ENCODE peak calls at places on chromosomes 13 and 19, in nine cellular contexts. Z is right lobe of liver, Y is breast epithelium, O is IMR-90, F is PC-9, B is lower lobe of right lung, P is suprapubic skin, R is cardiac muscle cell, M is esophagus squamous epithelium. C is an unnamed sample.

GRCh38 chr13:33206425-33206824 is 79.1 kb downstream of the STARD13 start:
- DNase-seq in Z (no peak), Y (no peak), O (peak; percentile 76), F (no peak), B (no peak), P (no peak), R (no peak), M (no peak), C (no peak)

GRCh38 chr13:70842062-70842644 is 733.9 kb upstream of the KLHL1 start:
- DNase-seq in Z (no peak), Y (no peak), O (no peak), F (no peak), B (no peak), P (no peak), R (no peak), M (no peak), C (no peak)

GRCh38 chr13:50080158-50080855 is 65.1 kb downstream of the KCNRG start:
- DNase-seq in Z (no peak), Y (no peak), O (peak; percentile 52), F (peak; percentile 12), B (no peak), P (no peak), R (peak; percentile 63), M (no peak), C (no peak)

GRCh38 chr13:40026741-40027140 is 371.3 kb downstream of the COG6 start:
- DNase-seq in Z (no peak), Y (no peak), O (no peak), F (no peak), B (no peak), P (no peak), R (no peak), M (no peak), C (no peak)

GRCh38 chr13:102235689-102236088 is 166.2 kb downstream of the FGF14 start:
- DNase-seq in Z (peak; percentile 19), Y (no peak), O (no peak), F (no peak), B (no peak), P (no peak), R (no peak), M (no peak), C (no peak)

GRCh38 chr13:30352121-30352520 is 44.8 kb upstream of the KATNAL1 start:
- DNase-seq in Z (no peak), Y (no peak), O (no peak), F (no peak), B (no peak), P (no peak), R (no peak), M (no peak), C (no peak)

GRCh38 chr19:8988204-8988603 is 22.0 kb downstream of the MUC16 start:
- DNase-seq in Z (no peak), Y (no peak), O (no peak), F (no peak), B (no peak), P (no peak), R (no peak), M (no peak), C (no peak)

GRCh38 chr19:8575467-8575997 is 1.7 kb downstream of the MYO1F start:
- DNase-seq in Z (no peak), Y (no peak), O (peak; percentile 35), F (peak; percentile 22), B (no peak), P (no peak), R (peak; percentile 53), M (no peak), C (no peak)

GRCh38 chr13:102555914-102556553 is 40.8 kb upstream of the TPP2 start:
- DNase-seq in Z (no peak), Y (no peak), O (peak; percentile 26), F (peak; percentile 6), B (no peak), P (no peak), R (peak; percentile 47), M (no peak), C (no peak)

GRCh38 chr19:13056052-13056660 is 46.5 kb downstream of the LYL1 start:
- DNase-seq in Z (no peak), Y (peak; percentile 79), O (peak; percentile 71), F (peak; percentile 77), B (peak; percentile 92), P (peak; percentile 89), R (peak; percentile 86), M (no peak), C (peak; percentile 57)

GRCh38 chr13:36297259-36297599 is 385 bp downstream of the CCDC169 start:
- DNase-seq in Z (no peak), Y (no peak), O (peak; percentile 25), F (no peak), B (no peak), P (no peak), R (peak; percentile 45), M (no peak), C (no peak)

GRCh38 chr19:50036905-50037304 is 11.1 kb downstream of the ZNF473 start:
- DNase-seq in Z (no peak), Y (no peak), O (no peak), F (no peak), B (no peak), P (no peak), R (no peak), M (no peak), C (no peak)

GRCh38 chr13:103839460-103839859 is 773.2 kb upstream of the SLC10A2 start:
- DNase-seq in Z (no peak), Y (no peak), O (no peak), F (no peak), B (no peak), P (no peak), R (no peak), M (no peak), C (no peak)

GRCh38 chr19:41998246-41999020 is 4.4 kb upstream of the ATP1A3 start:
- DNase-seq in Z (no peak), Y (no peak), O (peak; percentile 39), F (peak; percentile 49), B (no peak), P (no peak), R (peak; percentile 45), M (no peak), C (no peak)

GRCh38 chr19:19202707-19203011 is 555 bp downstream of the NR2C2AP start:
- DNase-seq in Z (no peak), Y (no peak), O (no peak), F (no peak), B (no peak), P (no peak), R (no peak), M (no peak), C (no peak)

GRCh38 chr19:32350492-32350891 is 5.1 kb downstream of the ZNF507 start:
- DNase-seq in Z (no peak), Y (no peak), O (no peak), F (no peak), B (no peak), P (no peak), R (no peak), M (no peak), C (no peak)

GRCh38 chr19:18948976-18949356 is 7.9 kb upstream of the HOMER3 start:
- DNase-seq in Z (no peak), Y (no peak), O (no peak), F (no peak), B (no peak), P (no peak), R (no peak), M (no peak), C (no peak)

GRCh38 chr19:7149956-7150705 is 80.6 kb downstream of the ZNF557 start:
- DNase-seq in Z (no peak), Y (no peak), O (no peak), F (no peak), B (no peak), P (no peak), R (no peak), M (no peak), C (no peak)

GRCh38 chr13:37076818-37077217 is 17.3 kb upstream of the SUPT20H start:
- DNase-seq in Z (no peak), Y (no peak), O (no peak), F (no peak), B (no peak), P (no peak), R (no peak), M (no peak), C (no peak)

DNA sequence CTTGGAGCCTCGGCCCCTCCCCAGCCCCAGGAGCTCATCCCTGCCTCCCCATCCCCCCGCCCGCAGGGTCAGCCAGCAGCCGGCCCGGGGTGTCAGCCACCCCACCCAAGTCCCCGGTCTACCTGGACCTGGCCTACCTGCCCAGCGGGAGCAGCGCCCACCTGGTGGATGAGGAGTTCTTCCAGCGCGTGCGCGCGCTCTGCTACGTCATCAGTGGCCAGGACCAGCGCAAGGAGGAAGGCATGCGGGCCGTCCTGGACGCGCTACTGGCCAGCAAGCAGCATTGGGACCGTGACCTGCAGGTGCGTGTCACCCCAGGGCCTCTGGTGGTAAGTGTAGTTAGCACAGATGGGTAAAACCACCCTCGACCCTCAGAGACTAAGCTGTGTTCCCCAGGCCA is 13.8 kb downstream of the MAP1S start:
- DNase-seq in Z (no peak), Y (no peak), O (no peak), F (no peak), B (no peak), P (no peak), R (no peak), M (no peak), C (no peak)
- H3K36me3 ChIP-seq in Z (no peaks in the 10 kb centered on the region), Y (peaks cover 8% of the 10 kb centered on the region), O (peaks cover 50% of the 10 kb centered on the region), F (peaks cover 25% of the 10 kb centered on the region), B (peaks cover 98% of the 10 kb centered on the region), P (peaks cover 59% of the 10 kb centered on the region), R (peaks cover 4% of the 10 kb centered on the region), M (peaks cover 21% of the 10 kb centered on the region), C (peaks cover 96% of the 10 kb centered on the region)

DNA sequence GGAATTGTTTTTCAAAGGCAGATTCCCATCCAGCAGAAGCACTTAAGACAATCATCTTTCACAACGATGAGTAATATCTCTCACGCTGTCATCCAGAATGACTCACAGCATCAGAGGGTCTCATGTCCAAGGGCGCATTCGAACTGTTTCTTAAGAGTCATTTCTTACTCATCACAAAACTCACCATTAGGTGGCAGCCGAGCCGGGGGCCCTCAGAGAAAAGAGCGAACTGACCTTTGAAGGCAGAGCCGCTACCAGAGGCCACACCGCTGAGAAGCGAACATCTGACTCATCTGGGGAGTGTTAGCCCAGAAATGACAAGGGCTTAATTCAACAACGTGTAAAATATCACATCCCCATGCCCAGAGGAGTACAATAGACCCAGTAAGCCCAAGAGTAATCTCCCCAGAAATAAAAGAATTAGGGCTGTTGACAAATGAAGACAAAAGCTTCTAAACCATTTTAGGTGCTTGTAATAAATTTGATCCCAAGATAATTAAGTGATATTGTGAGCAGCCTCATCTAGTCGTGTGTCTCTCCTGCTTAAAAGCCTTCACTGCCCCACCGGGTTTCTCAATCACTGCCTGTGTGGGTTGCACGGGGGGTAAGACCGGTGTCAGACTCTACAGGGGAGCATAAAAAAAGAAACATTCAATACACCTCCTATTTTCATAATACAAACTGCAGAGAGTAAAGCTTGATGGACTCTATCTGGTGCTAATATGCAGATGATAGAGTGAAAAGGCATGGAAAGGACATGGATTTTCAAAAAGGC is 96.2 kb downstream of the CYSLTR2 start:
- DNase-seq in Z (peak; percentile 71), Y (no peak), O (peak; percentile 99), F (peak; percentile 62), B (peak; percentile 65), P (peak; percentile 92), R (peak; percentile 95), M (peak; percentile 32), C (peak; percentile 72)
- TF ChIP-seq CTCF in Z (peak; percentile 61), Y (no peak), O (peak; percentile 58), F (peak; percentile 64), B (peak; percentile 53), P (no peak), R (peak; percentile 70), M (peak; percentile 29), C (peak; percentile 69)

GRCh38 chr13:113856716-113857065 is 7.2 kb downstream of the GAS6 start:
- DNase-seq in Z (peak; percentile 77), Y (peak; percentile 18), O (peak; percentile 78), F (peak; percentile 57), B (peak; percentile 45), P (peak; percentile 61), R (peak; percentile 41), M (no peak), C (peak; percentile 18)
- H3K4me1 ChIP-seq in Z (peaks cover 2% of the 10 kb centered on the region), Y (peaks cover 9% of the 10 kb centered on the region), O (peaks cover 62% of the 10 kb centered on the region), F (peaks cover 4% of the 10 kb centered on the region), B (peaks cover 76% of the 10 kb centered on the region), P (peaks cover 80% of the 10 kb centered on the region), R (peaks cover 22% of the 10 kb centered on the region), M (peaks cover 93% of the 10 kb centered on the region), C (peaks cover 76% of the 10 kb centered on the region)

GRCh38 chr19:55106591-55106990 is 10.8 kb downstream of the PPP1R12C start:
- DNase-seq in Z (no peak), Y (no peak), O (no peak), F (no peak), B (no peak), P (no peak), R (no peak), M (no peak), C (no peak)
- H3K36me3 ChIP-seq in Z (no peaks in the 10 kb centered on the region), Y (no peaks in the 10 kb centered on the region), O (peaks cover 42% of the 10 kb centered on the region), F (peaks cover 15% of the 10 kb centered on the region), B (peaks cover 45% of the 10 kb centered on the region), P (peaks cover 31% of the 10 kb centered on the region), R (peaks cover 3% of the 10 kb centered on the region), M (peaks cover 16% of the 10 kb centered on the region), C (peaks cover 19% of the 10 kb centered on the region)